ENCODE peak calls at places on chromosomes 11 and 22, in seven cellular contexts. X, Z, D, I, V, A and J are unnamed samples. For H3K9me2, the result is how much of the 10 kb centered on the place peaks cover.

GRCh38 chr11:65915821-65916251 is 3.0 kb downstream of the C11orf68 start:
- DNase-seq in V (peak), I (peak), X (peak), D (peak), Z (peak), A (no peak), J (peak)

GRCh38 chr11:64055077-64055476 is 19.3 kb downstream of the FLRT1 start:
- DNase-seq in I (no peak), A (no peak), X (no peak), D (peak), V (no peak), Z (no peak), J (no peak)

GRCh38 chr11:10900686-10901415 is 43.0 kb upstream of the ZBED5 start:
- DNase-seq in Z (no peak), D (peak), X (peak), A (no peak), V (peak), I (no peak), J (no peak)

GRCh38 chr11:119807841-119808240 is 78.8 kb upstream of the NECTIN1 start:
- DNase-seq in V (no peak), Z (no peak), X (no peak), A (no peak), I (no peak), D (no peak), J (no peak)

GRCh38 chr11:299081-299891 is at the start of gene IFITM5:
- DNase-seq in Z (no peak), V (no peak), D (no peak), X (no peak), I (no peak), A (no peak), J (no peak)

GRCh38 chr11:123560001-123560400 is 94.4 kb downstream of the SCN3B start:
- DNase-seq in D (peak), Z (no peak), A (no peak), V (no peak), X (no peak), I (peak), J (peak)

GRCh38 chr11:128522943-128523518 is 64.3 kb downstream of the ETS1 start:
- DNase-seq in V (no peak), D (peak), X (no peak), I (no peak), A (peak), Z (no peak), J (no peak)

GRCh38 chr11:119525180-119525854 is 102.3 kb upstream of the THY1 start:
- DNase-seq in A (no peak), I (no peak), D (no peak), V (no peak), X (no peak), Z (no peak), J (no peak)

GRCh38 chr11:129234978-129235377 is 42.9 kb upstream of the ARHGAP32 start:
- DNase-seq in V (no peak), Z (no peak), X (no peak), A (no peak), D (no peak), I (no peak), J (no peak)

GRCh38 chr11:65399249-65399648 is 12.8 kb downstream of the FRMD8 start:
- DNase-seq in V (no peak), D (no peak), A (no peak), X (no peak), I (no peak), Z (no peak), J (no peak)

GRCh38 chr22:44704159-44705021 is 2.4 kb downstream of the PRR5 start:
- DNase-seq in X (no peak), D (no peak), V (peak), A (no peak), I (no peak), Z (no peak), J (no peak)

GRCh38 chr22:36289406-36289870 is 36.5 kb downstream of the APOL1 start:
- DNase-seq in X (no peak), V (no peak), I (no peak), A (no peak), D (no peak), Z (no peak), J (no peak)

GRCh38 chr11:121024989-121025388 is 1.1 kb downstream of the TBCEL start:
- DNase-seq in A (no peak), I (peak), D (peak), Z (no peak), X (peak), V (no peak), J (peak)

GRCh38 chr11:62954478-62954877 is 30.3 kb downstream of the SLC22A6 start:
- DNase-seq in D (no peak), Z (no peak), V (no peak), A (no peak), X (no peak), I (peak), J (no peak)

GRCh38 chr11:72569966-72570892 is 104.0 kb downstream of the PDE2A start:
- DNase-seq in A (no peak), Z (no peak), X (peak), V (peak), I (no peak), D (peak), J (peak)

GRCh38 chr22:36644333-36644757 is 59.2 kb downstream of the CACNG2 start:
- DNase-seq in D (peak), I (peak), A (peak), V (peak), X (peak), Z (peak), J (peak)

GRCh38 chr11:5476184-5476819 is 12.2 kb upstream of the OR52D1 start:
- DNase-seq in A (peak), I (peak), X (peak), Z (peak), V (no peak), D (peak), J (peak)

GRCh38 chr11:117839936-117840813 is 15.6 kb upstream of the FXYD2 start:
- DNase-seq in I (no peak), Z (no peak), A (no peak), D (no peak), V (no peak), X (no peak), J (no peak)

DNA sequence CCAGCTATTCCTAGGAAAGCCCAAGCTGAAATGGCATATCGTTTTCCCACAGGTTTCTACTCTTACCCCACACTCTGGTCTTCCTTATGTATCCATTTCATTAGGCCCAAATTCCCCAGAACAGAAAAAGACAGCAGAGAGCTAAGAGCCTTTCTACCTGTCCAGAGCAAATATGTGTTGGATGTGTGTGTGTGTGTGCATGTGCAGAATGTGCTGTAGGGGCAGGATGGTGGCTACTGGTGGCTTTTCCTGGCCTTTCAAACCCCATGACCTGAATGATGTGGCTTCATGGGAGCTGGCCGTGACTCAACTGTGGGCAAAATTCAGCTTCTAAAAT is 421.3 kb upstream of the CADM1 start:
- DNase-seq in A (no peak), V (no peak), D (no peak), Z (no peak), I (no peak), X (no peak), J (no peak)
- H3K9me2 ChIP-seq in A (under half), V (under half), D (under half), Z (under half), I (under half), X (under half), J (under half)

GRCh38 chr11:8202428-8203160 is 33.8 kb upstream of the RIC3 start:
- DNase-seq in A (no peak), Z (no peak), D (no peak), V (no peak), X (no peak), I (no peak), J (no peak)
- H3K4me2 ChIP-seq in A (no peak), Z (no peak), D (no peak), V (no peak), X (no peak), I (no peak), J (no peak)

GRCh38 chr11:17351510-17352176 is at the start of gene NCR3LG1:
- DNase-seq in Z (no peak), V (peak), I (peak), X (no peak), A (no peak), D (peak), J (peak)
- TF ChIP-seq EZH2 in Z (no peak), V (no peak), I (peak), X (no peak), A (no peak), D (no peak), J (no peak)

GRCh38 chr11:104206936-104207335 is 43.0 kb upstream of the PDGFD start:
- DNase-seq in D (no peak), V (no peak), X (no peak), A (no peak), Z (no peak), I (no peak), J (no peak)
- H3K9me2 ChIP-seq in D (under half), V (under half), X (under half), A (under half), Z (under half), I (under half), J (under half)

DNA sequence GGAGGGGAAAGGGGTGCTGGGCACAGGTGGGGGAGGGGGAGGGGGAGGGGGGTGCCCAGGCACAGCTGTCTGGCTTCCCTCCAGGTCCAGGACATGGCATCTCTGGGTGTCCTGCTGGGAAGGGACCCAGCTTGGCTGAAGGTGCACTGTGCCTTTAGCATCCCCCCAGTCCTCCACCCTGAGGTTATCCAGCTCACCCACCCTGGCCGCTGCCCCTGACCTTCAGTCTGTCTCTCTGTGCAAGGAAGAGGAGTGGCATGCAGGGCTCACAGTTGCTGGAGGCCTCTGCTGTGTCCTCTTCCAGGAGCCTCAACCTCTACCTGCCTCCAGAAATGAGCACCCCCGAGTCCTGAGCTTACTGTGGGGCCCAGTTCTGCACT is 9.4 kb upstream of the CTSD start:
- DNase-seq in Z (no peak), V (no peak), A (no peak), I (no peak), D (no peak), X (no peak), J (no peak)
- H3K4me2 ChIP-seq in Z (peak), V (peak), A (no peak), I (no peak), D (no peak), X (peak), J (no peak)

DNA sequence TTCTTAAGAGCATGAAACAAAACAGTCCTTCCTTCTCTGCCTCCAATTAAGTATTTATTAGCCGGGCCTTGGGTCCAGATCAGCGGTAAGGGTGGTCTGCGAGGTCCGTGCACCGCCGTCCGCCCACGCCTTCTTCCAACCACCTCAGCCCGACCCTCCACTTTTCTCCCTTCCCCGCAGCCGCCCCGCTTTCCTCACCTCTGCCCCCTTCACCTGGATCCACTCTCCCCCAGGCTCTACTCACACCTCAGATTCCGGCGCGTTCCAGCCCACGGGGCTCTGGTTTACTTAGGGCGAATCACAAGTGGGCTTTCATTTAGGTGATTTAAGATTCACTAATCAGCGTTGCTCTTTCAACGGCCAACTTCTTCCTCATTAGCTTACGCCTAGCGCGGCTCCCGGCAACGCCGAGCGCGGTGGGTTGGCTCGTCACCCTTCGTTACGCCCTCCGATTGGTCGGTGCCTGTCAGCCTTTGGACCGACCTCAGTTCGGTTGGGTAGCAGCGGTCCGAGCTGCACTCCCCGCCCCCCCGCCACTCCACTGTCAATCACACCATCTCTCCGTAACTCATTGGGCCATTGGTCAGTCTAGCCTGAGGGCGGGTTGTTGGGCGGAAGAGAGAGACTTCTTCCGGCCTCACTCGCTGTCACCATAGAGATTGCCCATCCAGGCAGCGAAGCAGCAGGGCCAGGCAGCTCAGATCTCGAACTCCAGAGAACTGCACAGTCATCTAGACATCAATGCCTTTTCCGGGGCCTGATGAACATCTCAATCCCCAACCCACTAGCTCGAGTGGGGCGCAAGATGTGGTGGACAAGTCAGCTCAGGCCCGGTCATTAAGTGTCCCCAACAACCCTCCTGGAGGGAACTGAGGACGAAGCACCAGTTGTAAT is at the start of gene TMEM218:
- DNase-seq in I (peak), D (peak), V (peak), X (peak), Z (peak), A (peak), J (peak)
- TF ChIP-seq EZH2 in I (no peak), D (no peak), V (no peak), X (no peak), Z (no peak), A (no peak), J (no peak)